ENCODE peak calls at places on chromosomes 5 and 9, in nine cellular contexts. Z is PC-3, V is HFF-Myc, K is K562, C is transverse colon, O is ovary, X is fibroblast of pulmonary artery, W is ascending aorta, F is AG04449. R is an unnamed sample.

GRCh38 chr9:113715086-113715485 is 161.0 kb upstream of the ZNF618 start:
- DNase-seq in K (no peak), V (peak), C (no peak), X (no peak), F (peak), O (no peak), W (no peak), Z (no peak), R (no peak)

GRCh38 chr5:142720561-142721275 is 34.8 kb upstream of the FGF1 start:
- DNase-seq in O (no peak), X (peak), W (peak), V (no peak), C (peak), F (no peak), Z (peak), K (no peak), R (no peak)

GRCh38 chr5:159339451-159339850 is 9.2 kb upstream of the IL12B start:
- DNase-seq in O (no peak), Z (peak), C (no peak), F (no peak), W (no peak), V (no peak), X (no peak), K (no peak), R (no peak)

GRCh38 chr9:109766351-109766750 is 13.6 kb upstream of the PALM2AKAP2 start:
- DNase-seq in F (peak), O (no peak), Z (peak), C (no peak), V (no peak), X (peak), K (no peak), W (no peak), R (no peak)

GRCh38 chr9:76302947-76303550 is 91.2 kb downstream of the RFK start:
- DNase-seq in X (peak), W (no peak), V (no peak), K (peak), F (peak), O (no peak), C (no peak), Z (peak), R (no peak)

GRCh38 chr5:112586596-112587062 is 151.1 kb upstream of the APC start:
- DNase-seq in X (no peak), V (no peak), F (no peak), C (no peak), W (no peak), Z (no peak), O (no peak), K (peak), R (no peak)

GRCh38 chr9:130288926-130289705 is 23.6 kb downstream of the HMCN2 start:
- DNase-seq in W (no peak), O (no peak), C (no peak), K (no peak), F (no peak), V (no peak), X (no peak), Z (no peak), R (no peak)

GRCh38 chr5:160449458-160449857 is 27.8 kb downstream of the PTTG1 start:
- DNase-seq in K (no peak), Z (no peak), C (no peak), X (no peak), W (no peak), F (no peak), V (no peak), O (no peak), R (no peak)

GRCh38 chr9:94761506-94761905 is 35.0 kb downstream of the AOPEP start:
- DNase-seq in Z (no peak), W (no peak), C (no peak), F (no peak), V (no peak), K (no peak), X (peak), O (no peak), R (no peak)

GRCh38 chr9:12640021-12640587 is 53.1 kb upstream of the TYRP1 start:
- DNase-seq in X (peak), Z (peak), O (no peak), K (no peak), C (no peak), V (peak), F (peak), W (no peak), R (no peak)

GRCh38 chr9:129945314-129945713 is 97.7 kb downstream of the FNBP1 start:
- DNase-seq in C (no peak), W (no peak), O (no peak), Z (no peak), F (no peak), K (no peak), X (no peak), V (no peak), R (no peak)

GRCh38 chr5:68272289-68272688 is 56.7 kb downstream of the PIK3R1 start:
- DNase-seq in W (no peak), F (no peak), Z (peak), O (no peak), V (no peak), X (peak), C (no peak), K (no peak), R (no peak)
- TF ChIP-seq CTCF in W (peak), F (no peak), Z (peak), O (no peak), V (no peak), X (peak), C (peak), K (no peak), R (peak)

DNA sequence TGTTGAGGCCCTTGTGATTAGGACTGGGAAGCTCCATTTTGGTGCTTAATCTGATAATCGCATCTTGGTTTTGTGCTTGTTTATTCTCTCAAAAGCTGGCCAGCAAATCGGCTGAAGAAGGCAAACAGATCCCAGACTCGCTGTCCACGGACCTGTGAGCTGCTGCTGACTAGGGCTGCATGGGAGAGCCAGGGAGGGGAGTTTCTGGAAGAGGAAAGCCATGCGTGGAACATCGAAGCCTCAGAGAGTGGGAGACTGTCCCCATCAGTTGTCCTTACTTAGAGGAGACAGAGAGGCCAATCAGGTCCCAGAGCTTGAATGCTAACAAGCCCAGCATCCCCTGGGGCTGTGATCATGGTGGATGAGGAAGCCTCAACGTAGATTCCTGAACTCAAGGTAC is 23.0 kb upstream of the FOXI1 start:
- DNase-seq in O (no peak), W (no peak), C (no peak), X (no peak), F (no peak), K (no peak), V (no peak), Z (no peak), R (no peak)
- TF ChIP-seq CTCF in O (no peak), W (no peak), C (no peak), X (no peak), F (no peak), K (no peak), V (no peak), Z (no peak), R (no peak)

DNA sequence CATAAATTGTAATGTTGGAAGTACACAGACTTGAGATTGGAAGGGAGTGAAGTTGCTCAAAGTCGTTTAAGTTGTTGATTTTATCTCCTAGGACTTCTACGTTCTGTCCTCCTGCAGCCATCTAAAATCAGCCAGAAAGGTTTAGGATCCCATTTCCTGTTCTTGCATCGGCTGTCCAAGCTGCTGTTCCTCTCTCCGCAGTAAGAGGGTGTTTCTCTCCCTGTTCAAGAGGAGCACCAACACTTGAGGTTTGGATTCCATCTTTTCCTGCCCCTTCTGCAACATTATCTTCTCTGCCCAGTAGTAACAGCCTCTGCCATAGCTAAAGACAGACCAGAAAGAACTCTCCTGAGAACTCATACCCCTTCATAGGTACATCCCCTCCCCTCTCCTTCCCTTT is 373.4 kb downstream of the GADD45G start:
- DNase-seq in X (no peak), V (no peak), C (no peak), K (no peak), Z (peak), F (no peak), O (no peak), W (no peak), R (no peak)
- TF ChIP-seq CTCF in X (peak), V (peak), C (peak), K (no peak), Z (peak), F (peak), O (peak), W (peak), R (no peak)

GRCh38 chr9:14482856-14483255 is 168.9 kb upstream of the NFIB start:
- DNase-seq in V (no peak), O (no peak), W (no peak), K (no peak), Z (no peak), X (no peak), F (no peak), C (no peak), R (no peak)
- TF ChIP-seq CTCF in V (no peak), O (no peak), W (no peak), K (no peak), Z (no peak), X (no peak), F (no peak), C (no peak), R (no peak)

DNA sequence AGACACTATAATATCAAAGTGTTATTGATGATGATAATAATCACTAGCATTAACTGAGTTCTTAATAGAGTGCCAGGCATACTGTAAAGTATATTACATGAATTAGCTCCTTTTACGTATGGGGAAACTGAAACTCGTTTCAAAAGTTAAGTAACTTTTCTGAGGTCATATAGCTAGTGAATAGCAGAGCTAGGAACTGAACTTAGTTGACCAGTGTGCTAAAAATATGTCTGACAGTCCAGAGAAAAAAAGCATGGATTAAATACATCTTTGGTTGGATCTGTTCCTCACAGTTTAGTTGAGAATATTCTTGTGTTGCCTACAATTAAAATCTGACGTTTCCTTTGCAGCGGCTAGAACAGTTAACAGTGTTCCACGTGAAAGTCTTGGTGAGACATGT is 18.4 kb upstream of the CATSPER3 start:
- DNase-seq in K (no peak), W (no peak), C (no peak), Z (no peak), O (no peak), F (no peak), X (no peak), V (no peak), R (no peak)
- TF ChIP-seq CTCF in K (no peak), W (no peak), C (no peak), Z (no peak), O (no peak), F (no peak), X (no peak), V (no peak), R (no peak)

GRCh38 chr9:111898331-111899096 is 1.9 kb downstream of the UGCG start:
- DNase-seq in F (no peak), W (no peak), Z (peak), V (no peak), C (no peak), O (no peak), K (no peak), X (peak), R (no peak)

GRCh38 chr9:111897831-111898144 is 1.2 kb downstream of the UGCG start:
- DNase-seq in W (no peak), Z (peak), C (peak), F (no peak), K (no peak), V (no peak), O (no peak), X (no peak), R (no peak)

GRCh38 chr9:111900081-111900805 is 3.6 kb downstream of the UGCG start:
- DNase-seq in O (no peak), W (no peak), X (peak), C (no peak), V (no peak), K (no peak), F (no peak), Z (no peak), R (no peak)

GRCh38 chr9:111895996-111896941 is at the start of gene UGCG:
- DNase-seq in X (peak), W (peak), V (peak), F (no peak), Z (peak), O (peak), C (peak), K (peak), R (peak)

GRCh38 chr9:111896942-111897830 is 572 bp downstream of the UGCG start:
- DNase-seq in O (peak), W (peak), K (peak), F (no peak), X (peak), V (no peak), C (peak), Z (peak), R (peak)
- TF ChIP-seq CTCF in O (no peak), W (peak), K (no peak), F (no peak), X (no peak), V (no peak), C (no peak), Z (no peak), R (no peak)

DNA sequence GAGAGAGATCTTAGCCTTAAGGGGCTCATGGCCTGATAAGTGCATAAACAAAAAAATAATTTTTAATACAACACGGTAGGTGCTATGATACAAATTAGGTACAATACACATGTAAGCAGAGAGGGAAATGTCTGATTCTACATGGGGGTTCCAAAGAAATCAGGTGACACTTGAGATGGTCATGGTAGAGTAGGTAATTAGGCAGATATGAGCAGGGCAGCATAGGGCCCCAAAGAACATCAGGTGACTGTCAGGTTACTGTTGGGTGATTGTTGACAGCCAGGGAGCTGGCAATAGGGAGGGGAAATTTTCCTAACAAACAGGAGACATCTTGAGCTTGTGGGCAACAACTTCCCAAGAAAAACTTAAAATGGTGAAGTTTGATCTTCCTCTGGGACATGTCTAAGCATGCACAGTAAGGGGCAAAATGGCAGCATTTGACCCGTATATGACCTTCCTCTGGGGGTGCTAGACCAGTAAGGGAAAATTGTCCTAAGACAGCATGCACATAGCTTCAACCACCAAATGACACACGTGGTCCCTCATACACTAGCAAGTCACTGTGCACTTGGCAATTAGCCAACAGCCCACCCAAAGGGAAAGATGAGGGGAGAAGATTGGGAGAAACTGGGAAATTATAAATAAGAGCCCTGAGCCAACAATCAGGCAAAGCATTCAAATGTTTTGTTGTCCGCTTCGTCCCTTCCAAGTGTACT is 37.3 kb upstream of the TENT4A start:
- DNase-seq in K (peak), Z (no peak), O (no peak), X (no peak), C (no peak), W (no peak), F (no peak), V (no peak), R (no peak)
- TF ChIP-seq CTCF in K (peak), Z (peak), O (no peak), X (no peak), C (no peak), W (no peak), F (no peak), V (peak), R (no peak)